ENCODE peak calls at places on chromosomes 13 and 19, in six cellular contexts. C, I, T, L, S and F are unnamed samples.

GRCh38 chr19:19539738-19540703 is 2.0 kb downstream of the CILP2 start:
- DNase-seq in L (peak; percentile 80), T (no peak), C (peak; percentile 52), S (peak; percentile 77), I (no peak), F (peak; percentile 60)

GRCh38 chr13:61052175-61052574 is 363.5 kb downstream of the PCDH20 start:
- DNase-seq in T (no peak), I (no peak), S (no peak), C (no peak), L (no peak), F (no peak)

GRCh38 chr13:112730157-112730671 is 40.4 kb downstream of the ATP11A start:
- DNase-seq in I (no peak), T (no peak), C (no peak), L (no peak), S (no peak), F (no peak)

GRCh38 chr13:93244141-93244917 is 17.7 kb downstream of the GPC6 start:
- DNase-seq in I (no peak), L (no peak), T (peak; percentile 46), C (no peak), S (no peak), F (no peak)

GRCh38 chr19:38377052-38377451 is 2.7 kb downstream of the PSMD8 start:
- DNase-seq in S (no peak), T (no peak), I (no peak), C (no peak), L (no peak), F (no peak)

GRCh38 chr13:29909975-29910674 is 59.7 kb upstream of the UBL3 start:
- DNase-seq in C (no peak), I (no peak), S (no peak), T (peak; percentile 87), L (no peak), F (no peak)

GRCh38 chr13:59776924-59777690 is 386.6 kb downstream of the DIAPH3 start:
- DNase-seq in I (no peak), L (no peak), T (peak; percentile 75), C (no peak), S (no peak), F (no peak)

GRCh38 chr19:12965017-12965811 is 4.2 kb upstream of the DAND5 start:
- DNase-seq in T (peak; percentile 65), I (peak; percentile 42), L (peak; percentile 79), S (peak; percentile 88), C (peak; percentile 68), F (peak; percentile 77)

GRCh38 chr13:81874681-81875661 is 1534.0 kb upstream of the SPRY2 start:
- DNase-seq in I (no peak), S (no peak), L (no peak), C (no peak), T (no peak), F (no peak)

GRCh38 chr13:99971576-99972189 is at the start of gene ZIC5:
- DNase-seq in T (no peak), I (peak; percentile 26), L (no peak), S (no peak), C (no peak), F (no peak)

GRCh38 chr13:91242652-91243051 is 104.8 kb upstream of the MIR17HG start:
- DNase-seq in C (no peak), I (no peak), S (no peak), L (no peak), T (no peak), F (no peak)

GRCh38 chr19:50679177-50680125 is 30.2 kb downstream of the C19orf81 start:
- DNase-seq in C (peak; percentile 67), T (peak; percentile 78), L (peak; percentile 84), I (peak; percentile 34), S (peak; percentile 85), F (peak; percentile 58)

GRCh38 chr19:35882074-35882832 is 13.9 kb downstream of the APLP1 start:
- DNase-seq in T (peak; percentile 77), L (peak; percentile 65), I (no peak), C (peak; percentile 38), S (no peak), F (no peak)

GRCh38 chr19:53962887-53963435 is at the start of gene CACNG8:
- DNase-seq in I (no peak), S (no peak), L (no peak), T (no peak), C (no peak), F (no peak)

GRCh38 chr13:109989686-109990085 is 203.3 kb upstream of the IRS2 start:
- DNase-seq in T (peak; percentile 13), L (no peak), C (no peak), S (no peak), I (no peak), F (no peak)

GRCh38 chr19:18422530-18423191 is 3.5 kb downstream of the SSBP4 start:
- DNase-seq in T (no peak), C (no peak), I (no peak), L (peak; percentile 63), S (no peak), F (no peak)

GRCh38 chr19:2273356-2274184 is 8.4 kb downstream of the PEAK3 start:
- DNase-seq in C (peak; percentile 66), I (peak; percentile 30), S (peak; percentile 92), T (peak; percentile 65), L (peak; percentile 88), F (peak; percentile 75)

GRCh38 chr19:47663911-47664771 is 49.1 kb upstream of the EHD2 start:
- DNase-seq in L (no peak), S (no peak), I (peak; percentile 12), C (no peak), T (peak; percentile 91), F (no peak)

GRCh38 chr19:34495416-34495815 is 13.9 kb downstream of the WTIP start:
- DNase-seq in S (no peak), I (no peak), T (no peak), C (no peak), L (no peak), F (no peak)

GRCh38 chr19:23415561-23416191 is 20.4 kb upstream of the ZNF91 start:
- DNase-seq in S (peak; percentile 22), C (peak; percentile 6), T (peak; percentile 85), I (no peak), L (no peak), F (no peak)

GRCh38 chr13:106906431-106906996 is 338.6 kb upstream of the ARGLU1 start:
- DNase-seq in L (no peak), C (no peak), S (no peak), I (no peak), T (no peak), F (no peak)

GRCh38 chr13:48038763-48039162 is 1.2 kb downstream of the NUDT15 start:
- DNase-seq in I (no peak), T (no peak), S (peak; percentile 3), L (peak; percentile 18), C (no peak), F (no peak)